ENCODE peak calls at places on chromosomes 2 and 18, in eight cellular contexts. Q is hepatocyte, Y is PC-9, J is GM23248, A is OCI-LY7, R is GM23338, N is HCT116, H is Karpas-422. I is an unnamed sample.
A peak's percentile ranks its signal among the peaks of the same experiment; 100 is the strongest.

GRCh38 chr18:12843420-12844346 is 40.4 kb downstream of the PTPN2 start:
- DNase-seq in Q (no peak), Y (no peak), J (no peak), A (no peak), R (peak; percentile 30), N (no peak), H (no peak), I (no peak)

GRCh38 chr2:26477126-26477910 is 606 bp downstream of the OTOF start:
- DNase-seq in Q (no peak), Y (no peak), J (peak; percentile 17), A (no peak), R (peak; percentile 29), N (no peak), H (no peak), I (no peak)

GRCh38 chr2:156399950-156400703 is 36.1 kb upstream of the GPD2 start:
- DNase-seq in Q (peak; percentile 82), Y (peak; percentile 71), J (peak; percentile 91), A (peak; percentile 19), R (peak; percentile 71), N (peak; percentile 68), H (no peak), I (peak; percentile 78)

GRCh38 chr18:46550609-46551008 is 106.4 kb downstream of the LOXHD1 start:
- DNase-seq in Q (no peak), Y (no peak), J (no peak), A (no peak), R (no peak), N (no peak), H (no peak), I (no peak)

GRCh38 chr2:120253021-120253882 is 600 bp downstream of the RALB start:
- DNase-seq in Q (peak; percentile 89), Y (peak; percentile 81), J (peak; percentile 92), A (peak; percentile 62), R (peak; percentile 75), N (no peak), H (peak; percentile 70), I (peak; percentile 82)

GRCh38 chr2:33134086-33134763 is 187.5 kb downstream of the LTBP1 start:
- DNase-seq in Q (peak; percentile 66), Y (no peak), J (peak; percentile 97), A (no peak), R (peak; percentile 10), N (peak; percentile 59), H (no peak), I (peak; percentile 98)

GRCh38 chr2:128405467-128405900 is 86.8 kb upstream of the HS6ST1 start:
- DNase-seq in Q (no peak), Y (no peak), J (no peak), A (no peak), R (no peak), N (no peak), H (no peak), I (no peak)

GRCh38 chr2:42967959-42968674 is 175.7 kb upstream of the HAAO start:
- DNase-seq in Q (peak; percentile 65), Y (no peak), J (peak; percentile 97), A (no peak), R (no peak), N (no peak), H (no peak), I (no peak)

GRCh38 chr2:16126969-16127940 is 186.9 kb downstream of the MYCN start:
- DNase-seq in Q (no peak), Y (no peak), J (no peak), A (no peak), R (no peak), N (no peak), H (no peak), I (no peak)

GRCh38 chr2:127968610-127969339 is 59.1 kb downstream of the SAP130 start:
- DNase-seq in Q (peak; percentile 32), Y (no peak), J (peak; percentile 41), A (no peak), R (no peak), N (no peak), H (no peak), I (no peak)

GRCh38 chr2:221431477-221431876 is 140.6 kb downstream of the EPHA4 start:
- DNase-seq in Q (no peak), Y (no peak), J (no peak), A (no peak), R (no peak), N (no peak), H (no peak), I (no peak)

GRCh38 chr2:38602136-38602731 is 494 bp downstream of the HNRNPLL start:
- DNase-seq in Q (peak; percentile 51), Y (no peak), J (peak; percentile 58), A (peak; percentile 58), R (peak; percentile 57), N (no peak), H (peak; percentile 76), I (peak; percentile 19)

GRCh38 chr2:128380061-128380889 is 61.6 kb upstream of the HS6ST1 start:
- DNase-seq in Q (no peak), Y (no peak), J (no peak), A (no peak), R (no peak), N (no peak), H (no peak), I (no peak)

GRCh38 chr2:23241611-23242245 is 143.3 kb upstream of the KLHL29 start:
- DNase-seq in Q (no peak), Y (no peak), J (no peak), A (no peak), R (no peak), N (no peak), H (no peak), I (no peak)

GRCh38 chr2:173184031-173185004 is 108.7 kb downstream of the MAP3K20 start:
- DNase-seq in Q (peak; percentile 66), Y (peak; percentile 91), J (peak; percentile 99), A (no peak), R (peak; percentile 74), N (peak; percentile 75), H (no peak), I (peak; percentile 98)

GRCh38 chr2:85861180-85861579 is 27.6 kb downstream of the ST3GAL5 start:
- DNase-seq in Q (no peak), Y (peak; percentile 26), J (no peak), A (no peak), R (no peak), N (no peak), H (no peak), I (no peak)

GRCh38 chr2:195818521-195818920 is 161.5 kb downstream of the SLC39A10 start:
- DNase-seq in Q (peak; percentile 10), Y (no peak), J (peak; percentile 24), A (no peak), R (no peak), N (no peak), H (no peak), I (peak; percentile 72)

GRCh38 chr2:177239934-177240600 is 24.5 kb downstream of the NFE2L2 start:
- DNase-seq in Q (peak; percentile 38), Y (peak; percentile 47), J (peak; percentile 77), A (peak; percentile 47), R (no peak), N (no peak), H (peak; percentile 71), I (peak; percentile 54)

GRCh38 chr2:6545795-6546194 is 319.9 kb downstream of the CMPK2 start:
- DNase-seq in Q (no peak), Y (no peak), J (no peak), A (no peak), R (no peak), N (no peak), H (no peak), I (no peak)

DNA sequence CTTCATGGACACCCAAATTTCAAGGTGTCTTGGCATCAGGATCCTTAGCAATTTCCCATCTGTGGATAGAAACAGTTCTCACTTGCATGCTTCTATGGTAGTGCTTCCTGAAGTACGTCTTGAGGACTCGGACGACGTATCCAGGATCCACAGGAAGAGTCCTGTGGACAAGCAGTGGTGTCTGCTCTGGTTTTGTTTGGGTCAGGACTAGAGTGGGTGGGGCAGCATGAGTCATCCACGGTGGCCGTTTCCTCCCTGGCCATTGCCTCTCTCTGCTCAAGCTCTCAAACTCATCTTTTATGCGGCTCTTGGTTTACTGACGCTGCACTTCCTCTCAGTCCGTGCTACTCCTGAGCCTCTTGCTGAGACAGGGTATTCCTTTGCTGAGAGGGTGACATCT is 62.0 kb downstream of the ARMC9 start:
- DNase-seq in Q (no peak), Y (no peak), J (peak; percentile 26), A (no peak), R (peak; percentile 25), N (no peak), H (no peak), I (peak; percentile 16)
- H3K9me2 ChIP-seq in Q (no peaks in the 10 kb centered on the region), Y (no peaks in the 10 kb centered on the region), J (no peaks in the 10 kb centered on the region), A (no peaks in the 10 kb centered on the region), R (no peaks in the 10 kb centered on the region), N (no peaks in the 10 kb centered on the region), H (no peaks in the 10 kb centered on the region), I (no peaks in the 10 kb centered on the region)

DNA sequence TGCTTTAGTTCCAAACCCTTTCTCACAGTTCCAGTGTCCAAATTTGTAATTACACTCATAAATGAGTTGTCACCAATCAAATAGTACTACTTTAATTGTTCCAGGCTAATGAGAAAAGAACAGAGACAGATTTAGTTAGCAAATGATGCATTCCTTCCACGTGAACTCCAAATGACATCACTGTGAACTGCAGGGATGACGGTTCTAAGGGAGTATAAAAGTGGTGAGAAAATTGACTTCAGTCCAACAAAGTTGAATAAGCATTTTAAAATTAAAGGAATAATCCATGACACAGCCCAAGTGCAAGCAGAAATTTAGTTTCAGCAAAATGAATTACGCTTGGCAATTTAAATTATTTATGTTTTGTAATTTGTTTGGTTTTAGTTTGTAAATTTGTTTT is 102.0 kb upstream of the LRATD1 start:
- DNase-seq in Q (no peak), Y (no peak), J (peak; percentile 75), A (no peak), R (no peak), N (no peak), H (no peak), I (no peak)
- H3K9me2 ChIP-seq in Q (no peaks in the 10 kb centered on the region), Y (no peaks in the 10 kb centered on the region), J (no peaks in the 10 kb centered on the region), A (no peaks in the 10 kb centered on the region), R (no peaks in the 10 kb centered on the region), N (no peaks in the 10 kb centered on the region), H (no peaks in the 10 kb centered on the region), I (no peaks in the 10 kb centered on the region)

GRCh38 chr2:20722592-20722991 is 55.6 kb downstream of the GDF7 start:
- DNase-seq in Q (no peak), Y (no peak), J (no peak), A (no peak), R (no peak), N (no peak), H (no peak), I (peak; percentile 7)
- H3K9me2 ChIP-seq in Q (no peaks in the 10 kb centered on the region), Y (no peaks in the 10 kb centered on the region), J (no peaks in the 10 kb centered on the region), A (no peaks in the 10 kb centered on the region), R (no peaks in the 10 kb centered on the region), N (no peaks in the 10 kb centered on the region), H (no peaks in the 10 kb centered on the region), I (no peaks in the 10 kb centered on the region)

GRCh38 chr2:71934320-71934593 is 213.4 kb downstream of the CYP26B1 start:
- DNase-seq in Q (no peak), Y (no peak), J (no peak), A (no peak), R (no peak), N (no peak), H (no peak), I (no peak)

GRCh38 chr2:71930073-71930681 is 217.5 kb downstream of the CYP26B1 start:
- DNase-seq in Q (peak; percentile 70), Y (no peak), J (peak; percentile 83), A (no peak), R (no peak), N (no peak), H (no peak), I (peak; percentile 40)

GRCh38 chr2:71932780-71933466 is 214.7 kb downstream of the CYP26B1 start:
- DNase-seq in Q (no peak), Y (no peak), J (no peak), A (no peak), R (no peak), N (no peak), H (no peak), I (no peak)

GRCh38 chr2:71933467-71934319 is 214.0 kb downstream of the CYP26B1 start:
- DNase-seq in Q (no peak), Y (no peak), J (peak; percentile 93), A (no peak), R (peak; percentile 30), N (peak; percentile 28), H (no peak), I (peak; percentile 39)

GRCh38 chr2:71932027-71932779 is 215.5 kb downstream of the CYP26B1 start:
- DNase-seq in Q (no peak), Y (no peak), J (no peak), A (no peak), R (no peak), N (no peak), H (no peak), I (no peak)
- H3K9me2 ChIP-seq in Q (no peaks in the 10 kb centered on the region), Y (no peaks in the 10 kb centered on the region), J (no peaks in the 10 kb centered on the region), A (no peaks in the 10 kb centered on the region), R (no peaks in the 10 kb centered on the region), N (no peaks in the 10 kb centered on the region), H (no peaks in the 10 kb centered on the region), I (no peaks in the 10 kb centered on the region)